ENCODE peak calls at places on chromosomes 5 and 9, in five cellular contexts. L is stomach, E is A549, F is cardiac muscle cell, C is cardiac fibroblast. A is an unnamed sample.

GRCh38 chr9:74041588-74041987 is 455.5 kb upstream of the RORB start:
- DNase-seq in E (no peak), C (no peak), F (no peak), L (no peak), A (no peak)

GRCh38 chr5:157836121-157836753 is 22.7 kb downstream of the CLINT1 start:
- DNase-seq in F (no peak), C (no peak), E (no peak), L (no peak), A (no peak)

GRCh38 chr9:72858089-72858912 is 94.6 kb downstream of the ALDH1A1 start:
- DNase-seq in L (peak; percentile 59), F (no peak), E (peak; percentile 95), C (peak; percentile 47), A (no peak)

GRCh38 chr5:132641841-132642240 is 16.1 kb upstream of the IL13 start:
- DNase-seq in E (no peak), F (no peak), C (no peak), L (no peak), A (no peak)

GRCh38 chr9:15354713-15355112 is 47.7 kb upstream of the TTC39B start:
- DNase-seq in C (no peak), E (no peak), F (peak; percentile 15), L (no peak), A (no peak)

GRCh38 chr9:18675345-18675744 is 201.4 kb downstream of the ADAMTSL1 start:
- DNase-seq in L (no peak), C (peak; percentile 19), E (no peak), F (no peak), A (no peak)

GRCh38 chr9:97577051-97577450 is 56.1 kb downstream of the TSTD2 start:
- DNase-seq in F (no peak), L (no peak), E (no peak), C (no peak), A (no peak)

GRCh38 chr9:86741311-86742215 is 205.7 kb downstream of the GAS1 start:
- DNase-seq in L (peak; percentile 36), C (peak; percentile 46), E (no peak), F (peak; percentile 82), A (no peak)

GRCh38 chr9:131382850-131383729 is 10.8 kb upstream of the PRRC2B start:
- DNase-seq in E (peak; percentile 72), F (peak; percentile 93), C (peak; percentile 66), L (peak; percentile 77), A (no peak)

GRCh38 chr9:84170521-84171141 is 169.9 kb downstream of the SLC28A3 start:
- DNase-seq in C (peak; percentile 97), F (no peak), E (peak; percentile 37), L (peak; percentile 64), A (no peak)

GRCh38 chr9:126695186-126696090 is 81.7 kb downstream of the LMX1B start:
- DNase-seq in F (no peak), E (no peak), C (no peak), L (no peak), A (no peak)

GRCh38 chr5:90326995-90327394 is 82.6 kb downstream of the CETN3 start:
- DNase-seq in C (no peak), E (no peak), F (no peak), L (no peak), A (no peak)

GRCh38 chr9:89865981-89866380 is 261.2 kb downstream of the GADD45G start:
- DNase-seq in F (no peak), C (no peak), L (no peak), E (no peak), A (no peak)

GRCh38 chr5:103259705-103260355 is 1.3 kb downstream of the MACIR start:
- DNase-seq in E (no peak), L (no peak), C (peak; percentile 48), F (peak; percentile 57), A (no peak)

GRCh38 chr9:101131326-101131725 is 102.8 kb downstream of the PLPPR1 start:
- DNase-seq in F (no peak), C (no peak), E (no peak), L (no peak), A (no peak)

GRCh38 chr9:115888131-115888530 is 265.5 kb upstream of the PAPPA start:
- DNase-seq in F (no peak), L (no peak), C (no peak), E (no peak), A (no peak)

GRCh38 chr5:19739691-19740090 is 248.3 kb downstream of the CDH18 start:
- DNase-seq in F (no peak), C (no peak), L (no peak), E (no peak), A (no peak)

GRCh38 chr5:176773408-176774035 is 36.8 kb upstream of the UNC5A start:
- DNase-seq in L (no peak), C (no peak), F (no peak), E (no peak), A (no peak)

GRCh38 chr9:68759981-68760673 is 55.1 kb downstream of the PIP5K1B start:
- DNase-seq in C (no peak), L (no peak), E (no peak), F (no peak), A (no peak)

GRCh38 chr9:128420651-128421473 is at the start of gene CERCAM:
- DNase-seq in F (peak; percentile 80), E (peak; percentile 49), L (peak; percentile 55), C (peak; percentile 42), A (no peak)

GRCh38 chr9:100066539-100066938 is 32.3 kb downstream of the ERP44 start:
- DNase-seq in F (no peak), L (no peak), C (peak; percentile 54), E (no peak), A (no peak)

GRCh38 chr5:75355236-75355635 is 18.2 kb downstream of the HMGCR start:
- DNase-seq in L (no peak), E (no peak), C (no peak), F (no peak), A (no peak)

GRCh38 chr5:69007726-69008368 is 86.0 kb upstream of the SLC30A5 start:
- DNase-seq in C (peak; percentile 64), E (peak; percentile 76), L (peak; percentile 72), F (peak; percentile 77), A (peak; percentile 70)

GRCh38 chr9:128505414-128505765 is 871 bp downstream of the GLE1 start:
- DNase-seq in C (peak; percentile 40), L (no peak), F (no peak), E (no peak), A (no peak)

GRCh38 chr5:67414712-67415111 is 218.1 kb upstream of the CD180 start:
- DNase-seq in C (peak; percentile 47), L (no peak), F (no peak), E (no peak), A (no peak)

GRCh38 chr5:69331528-69332445 is 814 bp downstream of the CCDC125 start:
- DNase-seq in C (no peak), L (peak; percentile 54), E (no peak), F (no peak), A (no peak)

GRCh38 chr5:33261305-33261704 is 179.5 kb upstream of the TARS1 start:
- DNase-seq in C (peak; percentile 69), L (no peak), F (no peak), E (no peak), A (no peak)

GRCh38 chr9:136143215-136144001 is 24.7 kb upstream of the TMEM250 start:
- DNase-seq in E (peak; percentile 60), F (peak; percentile 59), C (peak; percentile 38), L (no peak), A (no peak)
- TF ChIP-seq CTCF in E (peak; percentile 45), F (peak; percentile 45), C (peak; percentile 46), L (no peak), A (no peak)

DNA sequence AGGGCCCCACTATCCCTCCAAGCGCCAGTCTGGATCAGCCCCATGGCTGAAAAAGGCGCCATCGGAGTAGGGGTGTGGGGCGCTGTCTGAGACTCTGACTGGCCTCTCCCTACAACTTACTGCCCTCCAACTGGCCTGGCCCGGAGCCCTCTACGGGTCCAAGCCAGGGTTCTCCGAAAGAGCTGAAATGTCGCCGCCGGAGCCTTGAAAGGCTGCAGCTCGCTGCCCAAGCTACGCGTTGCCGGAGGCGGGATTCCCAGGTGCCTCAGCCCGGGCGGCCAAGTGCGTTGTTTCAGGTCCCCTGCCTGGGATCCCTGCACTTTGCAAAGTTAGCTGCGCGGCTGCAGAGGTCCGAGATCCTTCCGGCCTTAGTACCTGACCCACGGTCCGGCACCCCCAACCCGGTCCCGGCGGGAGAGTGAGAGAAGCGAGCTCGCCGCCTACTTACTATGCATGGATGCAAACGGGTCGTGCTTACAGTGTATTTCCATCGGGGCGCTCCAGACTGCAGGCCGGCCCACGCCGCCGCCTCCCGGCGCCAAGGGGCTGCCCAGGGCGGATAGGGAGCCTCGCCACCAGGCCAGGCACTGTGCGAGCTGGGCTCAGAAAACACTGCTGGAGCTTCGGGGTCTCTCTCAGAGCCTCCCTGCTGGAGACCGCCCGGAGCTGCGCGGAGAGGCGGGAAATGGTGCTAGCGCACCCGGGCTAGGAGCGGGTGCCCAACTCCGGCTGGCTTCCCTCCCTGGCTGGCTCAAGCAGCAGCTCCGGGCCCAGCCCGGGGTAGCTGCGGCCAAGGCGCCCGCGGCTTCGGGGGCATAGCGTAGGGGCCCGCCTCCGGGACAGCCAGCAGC is 7.8 kb downstream of the PAX5 start:
- DNase-seq in L (no peak), F (no peak), E (no peak), C (no peak), A (no peak)
- TF ChIP-seq CTCF in L (no peak), F (no peak), E (no peak), C (no peak), A (no peak)

DNA sequence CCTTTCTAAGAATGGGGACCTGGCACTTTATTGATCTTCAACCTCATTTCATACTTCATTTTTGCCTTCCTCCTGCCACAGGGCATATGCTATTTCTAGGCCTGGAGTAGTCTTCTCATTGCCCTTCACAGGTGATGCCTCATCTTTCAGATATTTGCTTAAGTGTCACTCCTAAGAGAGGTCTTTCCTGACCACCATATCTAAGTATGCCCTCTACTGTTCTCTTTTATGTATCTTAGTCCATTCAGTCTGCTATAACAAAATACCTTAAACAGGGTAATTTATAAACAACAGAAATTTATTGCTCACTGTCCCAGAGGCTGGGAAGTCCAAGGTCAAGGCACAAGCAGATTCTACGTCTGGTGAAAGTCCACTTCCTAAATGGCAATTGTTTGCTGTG is 99.1 kb downstream of the ADAMTS6 start:
- DNase-seq in C (peak; percentile 20), F (no peak), E (peak; percentile 9), L (no peak), A (no peak)
- TF ChIP-seq CTCF in C (no peak), F (no peak), E (no peak), L (no peak), A (no peak)

GRCh38 chr5:38519476-38519875 is 37.0 kb downstream of the LIFR start:
- DNase-seq in E (no peak), C (no peak), L (no peak), F (no peak), A (no peak)

GRCh38 chr5:38518341-38518740 is 38.1 kb downstream of the LIFR start:
- DNase-seq in C (peak; percentile 12), E (no peak), F (no peak), L (no peak), A (no peak)

GRCh38 chr5:38515081-38515480 is 41.4 kb downstream of the LIFR start:
- DNase-seq in L (no peak), F (no peak), E (no peak), C (no peak), A (no peak)

GRCh38 chr5:38515648-38516047 is 40.8 kb downstream of the LIFR start:
- DNase-seq in F (no peak), C (peak; percentile 45), E (peak; percentile 29), L (no peak), A (no peak)
- TF ChIP-seq CTCF in F (peak; percentile 53), C (peak; percentile 46), E (peak; percentile 36), L (no peak), A (no peak)

A was measured in omental fat pad.